ENCODE peak calls at places on chromosomes 12 and 14, in seven cellular contexts. J, G, Q, Y, P, N and M are unnamed samples.
A peak's percentile ranks its signal among the peaks of the same experiment; 100 is the strongest.

GRCh38 chr14:33932526-33933292 is 18.2 kb downstream of the EGLN3 start:
- DNase-seq in P (no peak), Y (no peak), G (no peak), N (no peak), Q (no peak), J (no peak), M (no peak)

GRCh38 chr14:73008501-73008900 is 18.4 kb downstream of the ZFYVE1 start:
- DNase-seq in Y (no peak), J (no peak), N (no peak), Q (no peak), P (no peak), G (no peak), M (no peak)

GRCh38 chr14:90510208-90510607 is 113.4 kb downstream of the CALM1 start:
- DNase-seq in P (no peak), G (no peak), Y (no peak), J (peak; percentile 84), Q (no peak), N (no peak), M (peak; percentile 86)

GRCh38 chr12:52634266-52635056 is 16.1 kb upstream of the KRT73 start:
- DNase-seq in G (no peak), Y (peak; percentile 88), P (peak; percentile 75), J (peak; percentile 80), Q (no peak), N (no peak), M (no peak)

GRCh38 chr12:109767991-109768900 is 54.6 kb downstream of the FAM222A start:
- DNase-seq in Q (no peak), Y (peak; percentile 44), J (no peak), N (no peak), P (no peak), G (no peak), M (no peak)

GRCh38 chr14:64960762-64961276 is 11.3 kb downstream of the RAB15 start:
- DNase-seq in N (no peak), G (no peak), Y (no peak), J (peak; percentile 35), P (no peak), Q (no peak), M (no peak)

GRCh38 chr12:23760495-23760894 is 189.0 kb downstream of the SOX5 start:
- DNase-seq in Y (no peak), N (no peak), Q (no peak), J (no peak), G (no peak), P (no peak), M (no peak)

GRCh38 chr12:123997033-123997822 is 24.2 kb downstream of the ZNF664 start:
- DNase-seq in G (no peak), Q (no peak), N (no peak), P (no peak), Y (no peak), J (no peak), M (no peak)

GRCh38 chr12:121038861-121039654 is at the start of gene OASL:
- DNase-seq in Y (peak; percentile 87), G (peak; percentile 88), J (no peak), N (no peak), P (no peak), Q (peak; percentile 51), M (peak; percentile 68)

GRCh38 chr12:6047249-6048227 is 76.9 kb downstream of the VWF start:
- DNase-seq in Q (no peak), J (no peak), G (peak; percentile 34), Y (no peak), N (no peak), P (no peak), M (no peak)

GRCh38 chr12:111034148-111034910 is 114.0 kb upstream of the MYL2 start:
- DNase-seq in G (peak; percentile 8), J (no peak), Y (no peak), N (no peak), Q (no peak), P (no peak), M (no peak)

GRCh38 chr14:100781952-100782351 is 44.0 kb upstream of the MEG3 start:
- DNase-seq in P (no peak), Y (peak; percentile 8), Q (no peak), J (no peak), N (no peak), G (no peak), M (no peak)

GRCh38 chr12:114403690-114404450 is 2.1 kb downstream of the TBX5 start:
- DNase-seq in P (peak; percentile 62), Y (no peak), J (no peak), N (no peak), Q (no peak), G (no peak), M (no peak)

GRCh38 chr12:40632933-40633332 is 59.3 kb upstream of the CNTN1 start:
- DNase-seq in Y (no peak), N (no peak), Q (no peak), P (no peak), J (no peak), G (no peak), M (no peak)

GRCh38 chr12:6632026-6632978 is 3.5 kb downstream of the LPAR5 start:
- DNase-seq in Y (no peak), J (no peak), N (peak; percentile 96), G (no peak), Q (no peak), P (no peak), M (peak; percentile 71)

GRCh38 chr12:47577213-47577612 is 128.6 kb downstream of the RPAP3 start:
- DNase-seq in J (no peak), Y (no peak), Q (no peak), G (no peak), N (no peak), P (no peak), M (no peak)

GRCh38 chr12:52202361-52203078 is 10.7 kb upstream of the KRT80 start:
- DNase-seq in J (peak; percentile 21), G (no peak), Q (no peak), Y (no peak), P (no peak), N (no peak), M (no peak)

GRCh38 chr14:81594012-81594411 is 60.4 kb upstream of the SEL1L start:
- DNase-seq in J (peak; percentile 83), P (peak; percentile 21), Y (no peak), N (no peak), G (no peak), Q (no peak), M (no peak)

GRCh38 chr12:75437564-75437963 is 43.0 kb upstream of the GLIPR1 start:
- DNase-seq in G (peak; percentile 53), N (peak; percentile 29), Q (no peak), P (no peak), Y (no peak), J (no peak), M (no peak)

GRCh38 chr14:23321572-23322547 is 603 bp downstream of the PABPN1 start:
- DNase-seq in P (no peak), N (peak; percentile 51), J (peak; percentile 77), Y (peak; percentile 74), Q (no peak), G (peak; percentile 74), M (peak; percentile 57)

GRCh38 chr12:54603173-54603814 is 14.8 kb upstream of the PPP1R1A start:
- DNase-seq in J (peak; percentile 61), Q (peak; percentile 34), G (peak; percentile 60), P (no peak), N (peak; percentile 80), Y (peak; percentile 72), M (peak; percentile 53)

GRCh38 chr12:49491823-49492222 is 47.0 kb upstream of the KCNH3 start:
- DNase-seq in Y (no peak), J (no peak), N (no peak), G (peak; percentile 84), Q (no peak), P (no peak), M (no peak)

GRCh38 chr14:71651228-71651627 is 281.0 kb upstream of the RGS6 start:
- DNase-seq in J (no peak), Y (no peak), P (no peak), G (peak; percentile 72), N (no peak), Q (no peak), M (no peak)

GRCh38 chr14:53180272-53181221 is 27.4 kb upstream of the DDHD1 start:
- DNase-seq in G (no peak), Y (no peak), Q (no peak), P (no peak), N (peak; percentile 7), J (no peak), M (no peak)

GRCh38 chr14:100487304-100487703 is 99.9 kb downstream of the BEGAIN start:
- DNase-seq in G (no peak), Y (no peak), J (no peak), Q (no peak), N (no peak), P (no peak), M (no peak)

GRCh38 chr12:108729612-108730336 is 1.5 kb downstream of the CORO1C start:
- DNase-seq in J (no peak), G (peak; percentile 78), Q (no peak), Y (no peak), P (no peak), N (peak; percentile 15), M (no peak)

GRCh38 chr12:46266869-46267617 is 1.8 kb downstream of the SLC38A1 start:
- DNase-seq in Q (peak; percentile 50), N (peak; percentile 67), G (peak; percentile 51), Y (peak; percentile 55), J (peak; percentile 65), P (peak; percentile 52), M (peak; percentile 59)
- H3K4me1 ChIP-seq in Q (peaks cover 63% of the 10 kb centered on the region), N (peaks cover 57% of the 10 kb centered on the region), G (peaks cover 43% of the 10 kb centered on the region), Y (no peaks in the 10 kb centered on the region), J (peaks cover 8% of the 10 kb centered on the region), P (peaks cover 12% of the 10 kb centered on the region), M (no peaks in the 10 kb centered on the region)

DNA sequence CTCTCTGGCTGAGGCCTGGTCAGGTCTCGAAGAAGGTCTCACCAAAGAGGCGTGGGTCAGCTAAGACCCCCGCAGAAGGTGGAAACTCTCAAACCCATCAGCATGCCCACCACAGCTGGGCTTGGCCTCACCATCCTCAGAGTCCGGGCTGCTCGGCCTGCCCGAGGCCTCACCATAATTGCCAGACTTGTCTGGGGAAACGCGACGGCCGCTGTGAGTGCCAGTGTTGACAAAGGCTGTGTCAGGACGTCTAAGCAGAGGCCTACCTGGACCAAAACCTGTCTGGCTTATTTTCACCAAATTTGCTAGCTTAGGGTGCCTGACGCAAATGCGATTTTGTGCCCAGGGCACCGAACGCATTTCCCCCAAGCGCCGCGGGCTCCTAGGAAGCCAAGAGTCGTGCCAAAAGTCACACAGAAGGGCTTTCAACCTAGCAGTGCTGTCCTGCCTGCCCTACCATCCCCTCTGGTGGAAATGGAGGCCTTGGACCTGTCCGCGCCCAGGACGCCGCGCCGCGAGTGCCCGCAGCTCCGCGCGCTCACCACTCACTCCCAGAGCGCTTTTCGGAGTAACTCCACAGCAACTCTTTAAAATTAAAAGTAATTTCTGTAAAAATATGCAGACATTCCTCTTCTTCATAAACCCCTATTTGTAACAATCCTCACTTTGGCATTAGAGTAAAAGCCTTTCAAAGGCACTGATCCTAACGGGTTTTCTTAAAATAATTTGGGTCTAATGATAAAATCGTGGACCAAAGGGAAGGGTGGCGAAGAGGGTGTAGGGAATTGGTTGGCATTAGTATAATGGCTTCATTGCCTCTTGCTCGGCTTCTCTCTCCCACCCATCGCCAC is 1.2 kb upstream of the ALX1 start:
- DNase-seq in P (peak; percentile 6), Y (no peak), Q (no peak), J (no peak), G (no peak), N (no peak), M (no peak)
- TF ChIP-seq CTCF in P (no peak), Y (no peak), Q (no peak), J (no peak), G (no peak), N (no peak), M (no peak)

GRCh38 chr14:95892142-95892541 is 15.5 kb downstream of the TUNAR start:
- DNase-seq in G (no peak), Y (no peak), Q (no peak), P (no peak), N (no peak), J (no peak), M (no peak)
- H3K4me1 ChIP-seq in G (no peaks in the 10 kb centered on the region), Y (no peaks in the 10 kb centered on the region), Q (no peaks in the 10 kb centered on the region), P (no peaks in the 10 kb centered on the region), N (peaks cover 66% of the 10 kb centered on the region), J (no peaks in the 10 kb centered on the region), M (no peaks in the 10 kb centered on the region)

GRCh38 chr12:80632835-80633234 is 74.6 kb upstream of the MYF6 start:
- DNase-seq in P (no peak), G (peak; percentile 29), Y (no peak), Q (no peak), N (peak; percentile 23), J (no peak), M (no peak)
- TF ChIP-seq CTCF in P (no peak), G (peak; percentile 48), Y (peak; percentile 27), Q (no peak), N (peak; percentile 71), J (no peak), M (no peak)